ENCODE peak calls at places on chromosomes 12 and 14, in ten cellular contexts. O, N, W, A, P, C, G, H, K and E are unnamed samples.

GRCh38 chr12:62256408-62257079 is 3.7 kb upstream of the USP15 start:
- DNase-seq in O (peak; percentile 67), N (no peak), W (no peak), A (no peak), P (no peak), C (no peak), G (no peak), H (no peak), K (no peak), E (peak; percentile 48)

GRCh38 chr12:55874465-55874864 is 31.7 kb upstream of the MMP19 start:
- DNase-seq in O (no peak), N (no peak), W (no peak), A (no peak), P (no peak), C (no peak), G (no peak), H (no peak), K (no peak), E (no peak)

GRCh38 chr14:55518391-55518790 is 61.6 kb upstream of the KTN1 start:
- DNase-seq in O (peak; percentile 27), N (no peak), W (no peak), A (no peak), P (no peak), C (no peak), G (no peak), H (no peak), K (no peak), E (no peak)

GRCh38 chr12:106910202-106910601 is 45.5 kb upstream of the TMEM263 start:
- DNase-seq in O (no peak), N (no peak), W (no peak), A (no peak), P (no peak), C (no peak), G (no peak), H (no peak), K (peak; percentile 77), E (no peak)

GRCh38 chr12:126428769-126429168 is 1363.5 kb downstream of the AACS start:
- DNase-seq in O (no peak), N (no peak), W (no peak), A (no peak), P (no peak), C (no peak), G (no peak), H (no peak), K (no peak), E (no peak)

GRCh38 chr14:104593710-104594121 is 10.9 kb downstream of the TMEM179 start:
- DNase-seq in O (no peak), N (no peak), W (no peak), A (no peak), P (no peak), C (peak; percentile 3), G (no peak), H (peak; percentile 7), K (no peak), E (no peak)

GRCh38 chr14:34931206-34931605 is 51.6 kb upstream of the SRP54 start:
- DNase-seq in O (peak; percentile 28), N (no peak), W (peak; percentile 8), A (no peak), P (peak; percentile 24), C (no peak), G (peak; percentile 71), H (no peak), K (peak; percentile 44), E (no peak)

GRCh38 chr12:128337456-128338160 is 70.6 kb downstream of the TMEM132C start:
- DNase-seq in O (no peak), N (no peak), W (no peak), A (no peak), P (no peak), C (no peak), G (no peak), H (no peak), K (no peak), E (no peak)

GRCh38 chr12:50505386-50505827 is 622 bp downstream of the DIP2B start:
- DNase-seq in O (no peak), N (no peak), W (no peak), A (no peak), P (peak; percentile 16), C (no peak), G (peak; percentile 32), H (peak; percentile 69), K (no peak), E (no peak)

GRCh38 chr12:75685826-75686225 is 174.4 kb upstream of the KRR1 start:
- DNase-seq in O (no peak), N (no peak), W (no peak), A (no peak), P (no peak), C (no peak), G (no peak), H (no peak), K (no peak), E (no peak)

GRCh38 chr12:54262403-54262925 is 17.5 kb downstream of the CBX5 start:
- DNase-seq in O (peak; percentile 58), N (no peak), W (peak; percentile 26), A (no peak), P (no peak), C (peak; percentile 8), G (no peak), H (no peak), K (no peak), E (no peak)

GRCh38 chr14:35107866-35108265 is 13.9 kb downstream of the PPP2R3C start:
- DNase-seq in O (no peak), N (no peak), W (no peak), A (no peak), P (no peak), C (no peak), G (no peak), H (no peak), K (no peak), E (no peak)

GRCh38 chr12:113413488-113413939 is 8.7 kb upstream of the SDSL start:
- DNase-seq in O (peak; percentile 36), N (peak; percentile 30), W (no peak), A (no peak), P (no peak), C (no peak), G (peak; percentile 25), H (no peak), K (no peak), E (no peak)

GRCh38 chr14:39265741-39266588 is 32.2 kb downstream of the MIA2 start:
- DNase-seq in O (peak; percentile 66), N (peak; percentile 84), W (no peak), A (no peak), P (no peak), C (no peak), G (peak; percentile 92), H (no peak), K (no peak), E (no peak)

GRCh38 chr14:80364274-80364673 is 153.0 kb upstream of the DIO2 start:
- DNase-seq in O (peak; percentile 61), N (no peak), W (peak; percentile 71), A (no peak), P (no peak), C (no peak), G (peak; percentile 53), H (no peak), K (peak; percentile 4), E (no peak)

GRCh38 chr12:68565391-68565903 is 45.3 kb upstream of the RAP1B start:
- DNase-seq in O (peak; percentile 64), N (no peak), W (no peak), A (no peak), P (peak; percentile 10), C (no peak), G (peak; percentile 96), H (no peak), K (no peak), E (no peak)

DNA sequence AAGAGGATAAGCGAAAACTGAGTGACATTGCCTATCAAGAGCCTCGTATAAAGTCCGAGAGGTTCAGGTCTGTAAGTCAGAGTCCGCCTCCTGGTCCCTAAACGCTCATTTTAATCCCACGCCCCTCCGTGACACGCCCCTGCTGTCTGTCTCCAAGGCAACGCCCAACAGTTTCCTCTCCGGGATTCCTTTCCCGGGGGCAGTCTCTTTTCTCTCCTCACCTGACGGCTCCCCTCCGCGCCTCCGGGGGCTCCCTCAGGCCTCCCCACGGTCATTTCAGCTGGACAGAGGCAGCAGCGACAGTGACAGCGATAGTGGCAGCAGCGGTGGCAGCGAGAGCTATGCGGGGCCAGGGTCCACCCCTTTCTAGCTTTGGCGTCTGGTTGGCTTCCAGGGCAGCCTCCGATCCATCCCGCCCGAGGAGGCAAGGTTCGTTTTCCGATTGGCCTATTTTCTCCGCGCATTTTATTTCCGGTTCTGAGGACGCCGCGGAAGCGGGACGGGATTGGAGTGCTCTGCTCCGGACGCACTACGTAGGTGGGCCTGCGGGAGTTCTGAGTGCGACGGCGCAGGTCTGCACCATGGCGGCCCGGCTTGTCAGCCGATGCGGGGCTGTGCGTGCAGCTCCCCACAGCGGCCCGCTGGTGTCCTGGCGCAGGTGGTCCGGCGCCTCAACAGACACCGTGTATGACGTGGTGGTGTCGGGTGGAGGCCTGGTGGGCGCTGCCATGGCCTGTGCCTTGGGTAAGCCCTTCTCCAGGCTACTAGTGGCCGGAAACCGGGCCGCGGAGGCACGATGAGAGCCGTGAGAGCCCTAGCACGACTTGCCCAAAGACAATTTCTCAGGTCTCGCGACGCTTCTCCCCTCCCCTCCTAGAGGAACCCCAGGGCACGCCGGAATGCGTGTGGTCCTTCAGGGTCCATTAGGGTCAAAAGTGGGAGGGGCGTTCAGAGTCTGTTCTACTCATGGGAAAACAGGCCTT is at the start of the genes COQ6 and FAM161B:
- DNase-seq in O (peak; percentile 97), N (peak; percentile 95), W (peak; percentile 99), A (peak; percentile 97), P (peak; percentile 93), C (peak; percentile 84), G (peak; percentile 99), H (peak; percentile 94), K (peak; percentile 97), E (peak; percentile 76)
- TF ChIP-seq CTCF in O (no peak), N (no peak), W (peak; percentile 34), A (no peak), P (no peak), C (no peak), G (no peak), H (no peak), K (peak; percentile 27), E (no peak)

GRCh38 chr14:58297762-58298476 is 436 bp upstream of the ARID4A start:
- DNase-seq in O (peak; percentile 100), N (peak; percentile 99), W (peak; percentile 100), A (peak; percentile 99), P (peak; percentile 98), C (peak; percentile 98), G (peak; percentile 100), H (peak; percentile 98), K (peak; percentile 100), E (peak; percentile 80)
- TF ChIP-seq CTCF in O (no peak), N (no peak), W (no peak), A (no peak), P (no peak), C (no peak), G (peak; percentile 24), H (peak; percentile 14), K (no peak), E (no peak)

GRCh38 chr12:53097564-53098353 is at the start of gene IGFBP6:
- DNase-seq in O (peak; percentile 24), N (peak; percentile 53), W (peak; percentile 83), A (peak; percentile 84), P (peak; percentile 56), C (peak; percentile 81), G (peak; percentile 63), H (peak; percentile 75), K (peak; percentile 53), E (no peak)
- TF ChIP-seq CTCF in O (no peak), N (no peak), W (no peak), A (no peak), P (no peak), C (no peak), G (no peak), H (no peak), K (no peak), E (no peak)

GRCh38 chr12:40145896-40146295 is 40.0 kb upstream of the SLC2A13 start:
- DNase-seq in O (no peak), N (no peak), W (peak; percentile 21), A (no peak), P (no peak), C (no peak), G (no peak), H (no peak), K (no peak), E (no peak)
- TF ChIP-seq CTCF in O (no peak), N (no peak), W (no peak), A (no peak), P (no peak), C (no peak), G (no peak), H (no peak), K (no peak), E (no peak)